ENCODE peak calls at places on chromosomes 11 and 22, in four cellular contexts. K is lower lobe of right lung, V is heart right ventricle, L is colonic mucosa. Y is an unnamed sample.

GRCh38 chr11:64037027-64037633 is 1.4 kb downstream of the FLRT1 start:
- DNase-seq in V (no peak), K (no peak), L (no peak), Y (no peak)

GRCh38 chr11:117381988-117382387 is 54.3 kb downstream of the CEP164 start:
- DNase-seq in V (no peak), K (no peak), L (no peak), Y (no peak)

GRCh38 chr11:69375316-69376154 is 81.6 kb downstream of the MYEOV start:
- DNase-seq in V (no peak), K (no peak), L (no peak), Y (peak)

GRCh38 chr11:38718049-38718448 is 2120.0 kb upstream of the RAG2 start:
- DNase-seq in K (no peak), L (no peak), V (no peak), Y (no peak)

GRCh38 chr22:43092085-43092484 is 2.9 kb upstream of the TTLL1 start:
- DNase-seq in V (no peak), K (no peak), L (no peak), Y (no peak)

GRCh38 chr22:47168441-47168840 is 406.0 kb downstream of the TBC1D22A start:
- DNase-seq in K (no peak), V (no peak), L (no peak), Y (peak)

GRCh38 chr11:96384156-96384555 is 5.6 kb downstream of the CCDC82 start:
- DNase-seq in V (no peak), K (no peak), L (no peak), Y (no peak)

GRCh38 chr11:129888451-129888850 is 6.9 kb downstream of the NFRKB start:
- DNase-seq in K (no peak), V (no peak), L (no peak), Y (no peak)

GRCh38 chr11:36186340-36186739 is 102.9 kb downstream of the COMMD9 start:
- DNase-seq in V (no peak), L (no peak), K (no peak), Y (peak)

GRCh38 chr11:128391809-128392208 is 195.5 kb downstream of the ETS1 start:
- DNase-seq in V (no peak), K (no peak), L (no peak), Y (no peak)

DNA sequence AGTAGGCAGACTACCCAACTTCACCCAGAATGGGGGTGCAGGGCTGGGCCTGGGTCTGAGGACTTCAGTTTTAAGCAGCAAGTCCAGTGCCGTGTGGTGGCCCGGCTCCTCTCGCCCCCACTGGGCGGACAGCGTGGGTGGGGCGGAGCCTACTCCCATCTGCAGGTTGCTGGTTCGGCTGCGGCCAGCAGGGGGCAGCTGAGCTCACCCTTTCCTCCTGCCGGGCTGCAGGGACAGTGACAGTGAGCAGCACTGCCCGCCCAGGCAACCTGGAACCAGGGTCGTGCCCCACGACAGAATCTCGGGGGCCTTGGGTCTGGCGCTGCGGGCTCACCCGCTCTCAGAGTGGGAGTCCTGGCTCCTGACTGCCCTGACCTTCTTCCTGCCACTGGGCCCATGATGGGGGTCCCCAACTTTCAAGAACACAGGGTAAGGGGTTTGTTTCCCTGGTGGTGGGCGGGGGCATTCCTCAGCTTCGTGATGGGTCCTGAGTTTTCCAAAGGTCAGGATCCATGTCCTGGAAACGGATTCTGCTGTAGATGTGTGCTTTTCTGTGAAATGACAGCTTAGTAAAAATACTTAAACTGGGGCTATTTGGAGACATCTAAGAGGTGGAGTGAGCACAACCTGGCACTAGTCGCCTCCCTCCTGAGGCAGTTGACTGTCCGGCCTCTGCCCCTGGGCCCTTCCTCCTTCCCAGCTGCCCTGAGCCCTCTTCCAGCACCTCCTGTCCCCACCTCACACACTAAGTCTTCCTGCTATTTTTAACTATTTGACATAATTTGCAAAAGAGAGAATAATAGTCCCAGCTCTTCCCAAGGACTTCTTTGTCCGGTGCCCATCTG is 6.0 kb upstream of the NEAT1 start:
- DNase-seq in L (peak), K (peak), V (peak), Y (peak)
- H3K4me3 ChIP-seq in L (peak), K (peak), V (peak), Y (no peak)

DNA sequence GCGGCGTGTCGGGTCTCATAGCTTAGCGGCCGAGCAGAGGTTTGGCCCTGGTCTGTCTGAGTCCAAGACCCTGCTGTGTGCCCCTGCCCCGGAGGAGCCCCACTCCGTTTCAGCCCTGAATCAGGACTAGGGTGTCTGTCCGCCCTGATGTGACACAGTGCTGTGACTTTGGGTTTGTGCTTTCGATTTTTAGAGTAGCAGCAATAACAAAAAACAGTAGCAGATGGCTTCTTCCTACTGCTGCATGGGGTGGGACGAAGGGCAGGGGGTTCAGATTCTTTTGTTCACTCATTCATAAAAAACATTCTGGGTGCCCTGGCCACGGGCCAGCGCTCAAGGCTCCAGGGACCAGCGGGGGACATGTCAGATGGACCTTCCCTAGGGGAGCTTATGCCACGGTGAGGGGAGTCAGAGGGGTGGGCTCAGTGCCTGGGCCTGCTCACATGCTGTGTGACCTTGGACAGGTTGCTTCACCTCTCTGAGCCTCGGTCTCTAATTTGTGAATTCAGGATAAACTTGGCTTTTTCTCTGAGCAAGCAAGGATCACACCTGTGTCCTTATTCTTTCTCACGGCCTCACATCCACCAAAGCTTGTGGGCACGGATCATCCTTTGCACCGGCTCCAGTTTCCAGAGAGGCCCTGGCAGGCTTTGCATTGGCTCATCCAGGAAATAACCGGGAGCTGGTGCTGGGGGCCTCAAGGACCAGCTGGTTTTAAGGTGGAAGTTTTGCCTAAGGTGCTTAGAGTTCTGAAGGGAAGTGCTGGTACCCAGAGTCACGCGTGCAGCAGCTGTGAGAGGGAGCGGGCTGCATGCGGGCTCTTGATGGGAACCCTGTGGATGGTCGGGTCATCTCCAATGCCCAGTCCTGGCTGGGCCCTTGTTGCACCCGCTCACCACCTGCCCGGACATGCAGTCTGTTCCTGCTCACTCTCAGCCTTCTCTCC is 24.4 kb upstream of the PRR5 start:
- DNase-seq in V (no peak), L (no peak), K (no peak), Y (no peak)
- H3K4me3 ChIP-seq in V (no peak), L (peak), K (no peak), Y (no peak)

GRCh38 chr22:24424001-24424900 is 3.1 kb upstream of the ADORA2A start:
- DNase-seq in V (peak), L (no peak), K (peak), Y (no peak)

GRCh38 chr22:24423519-24424000 is 3.8 kb upstream of the ADORA2A start:
- DNase-seq in V (peak), L (peak), K (peak), Y (no peak)

GRCh38 chr22:24426436-24426835 is 963 bp upstream of the ADORA2A start:
- DNase-seq in L (no peak), V (no peak), K (no peak), Y (no peak)

GRCh38 chr22:24426859-24427499 is 420 bp upstream of the ADORA2A start:
- DNase-seq in K (no peak), V (peak), L (no peak), Y (no peak)

DNA sequence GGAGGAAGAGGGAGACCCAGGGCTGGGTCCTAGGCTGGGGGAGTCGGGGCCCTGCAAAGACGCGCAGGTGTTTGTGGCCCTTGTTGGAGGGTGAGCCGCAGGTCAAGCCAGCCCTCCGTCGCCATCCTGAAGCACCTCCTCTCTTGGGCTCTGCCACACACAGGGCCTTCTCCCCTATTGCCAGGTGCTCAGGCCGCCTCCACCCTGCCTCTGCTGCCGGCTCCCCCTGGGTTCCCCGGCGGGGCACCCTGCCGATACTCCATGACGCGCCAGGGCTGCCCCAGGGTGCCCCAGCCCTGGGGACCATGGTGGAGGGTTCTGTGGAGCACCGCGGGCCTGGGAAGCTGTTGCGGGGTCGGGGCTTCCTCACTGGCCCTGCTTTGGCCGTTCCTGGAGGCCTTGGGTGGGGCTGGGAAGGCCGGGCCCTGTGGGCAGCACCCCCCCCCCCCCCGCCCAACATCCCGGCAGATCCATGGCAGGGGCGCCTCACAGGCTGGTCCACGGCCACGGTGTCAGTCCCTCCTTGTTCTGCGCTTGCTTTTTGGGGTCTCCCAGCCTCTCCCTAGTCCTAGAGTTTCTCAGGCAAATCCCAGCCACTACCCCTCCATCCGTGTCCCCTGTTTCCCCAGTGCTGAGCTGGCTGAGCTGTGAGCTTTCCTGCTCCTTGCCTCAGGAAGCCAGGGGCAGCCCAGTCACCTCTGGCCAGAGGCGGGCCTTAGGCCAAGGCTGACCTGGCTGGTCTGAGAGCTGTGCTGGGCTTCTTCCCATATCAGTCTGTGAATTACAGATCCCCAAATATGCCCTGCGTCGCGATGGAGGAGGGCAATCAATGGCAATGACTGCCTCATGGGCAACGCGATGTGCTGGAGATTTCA is 2.3 kb upstream of the ADORA2A start:
- DNase-seq in L (no peak), V (peak), K (no peak), Y (no peak)
- H3K4me3 ChIP-seq in L (no peak), V (peak), K (peak), Y (no peak)

GRCh38 chr11:23078289-23078971 is 218.2 kb upstream of the CCDC179 start:
- DNase-seq in V (no peak), K (no peak), L (no peak), Y (no peak)

GRCh38 chr11:23079382-23079813 is 219.1 kb upstream of the CCDC179 start:
- DNase-seq in L (no peak), V (no peak), K (no peak), Y (peak)
- H3K4me3 ChIP-seq in L (no peak), V (no peak), K (no peak), Y (no peak)

GRCh38 chr11:6232899-6233298 is 1.5 kb downstream of the FHIP1B start:
- DNase-seq in K (no peak), L (no peak), V (no peak), Y (no peak)
- H3K4me3 ChIP-seq in K (no peak), L (no peak), V (no peak), Y (no peak)

GRCh38 chr11:120399312-120399711 is 63.1 kb downstream of the ARHGEF12 start:
- DNase-seq in L (no peak), V (no peak), K (no peak), Y (no peak)

GRCh38 chr11:120400564-120401364 is 64.6 kb downstream of the ARHGEF12 start:
- DNase-seq in K (no peak), V (no peak), L (peak), Y (peak)

GRCh38 chr11:120403966-120404365 is 67.8 kb downstream of the ARHGEF12 start:
- DNase-seq in L (no peak), V (no peak), K (no peak), Y (no peak)

GRCh38 chr11:120404495-120404894 is 68.3 kb downstream of the ARHGEF12 start:
- DNase-seq in V (no peak), L (no peak), K (no peak), Y (no peak)

DNA sequence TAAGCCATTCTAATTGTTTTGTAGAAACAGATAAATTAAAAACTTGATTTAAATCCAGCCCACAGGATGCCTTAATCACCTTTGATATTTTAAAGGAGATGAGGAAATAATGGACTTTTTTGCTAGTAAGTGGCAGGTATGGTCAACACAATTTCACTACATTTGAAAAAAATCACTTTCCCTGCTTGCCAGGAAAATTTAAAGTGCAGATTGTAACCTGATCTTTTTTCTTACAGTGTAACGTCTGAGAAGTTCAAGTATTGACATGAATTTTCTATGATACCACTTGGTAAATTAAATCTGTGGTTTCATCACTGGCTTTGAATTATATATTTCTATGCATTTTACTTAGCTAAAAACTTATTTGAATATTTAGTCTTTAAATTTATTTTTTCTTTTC is 65.3 kb downstream of the ARHGEF12 start:
- DNase-seq in V (no peak), L (no peak), K (no peak), Y (no peak)
- H3K4me3 ChIP-seq in V (no peak), L (no peak), K (no peak), Y (no peak)

DNA sequence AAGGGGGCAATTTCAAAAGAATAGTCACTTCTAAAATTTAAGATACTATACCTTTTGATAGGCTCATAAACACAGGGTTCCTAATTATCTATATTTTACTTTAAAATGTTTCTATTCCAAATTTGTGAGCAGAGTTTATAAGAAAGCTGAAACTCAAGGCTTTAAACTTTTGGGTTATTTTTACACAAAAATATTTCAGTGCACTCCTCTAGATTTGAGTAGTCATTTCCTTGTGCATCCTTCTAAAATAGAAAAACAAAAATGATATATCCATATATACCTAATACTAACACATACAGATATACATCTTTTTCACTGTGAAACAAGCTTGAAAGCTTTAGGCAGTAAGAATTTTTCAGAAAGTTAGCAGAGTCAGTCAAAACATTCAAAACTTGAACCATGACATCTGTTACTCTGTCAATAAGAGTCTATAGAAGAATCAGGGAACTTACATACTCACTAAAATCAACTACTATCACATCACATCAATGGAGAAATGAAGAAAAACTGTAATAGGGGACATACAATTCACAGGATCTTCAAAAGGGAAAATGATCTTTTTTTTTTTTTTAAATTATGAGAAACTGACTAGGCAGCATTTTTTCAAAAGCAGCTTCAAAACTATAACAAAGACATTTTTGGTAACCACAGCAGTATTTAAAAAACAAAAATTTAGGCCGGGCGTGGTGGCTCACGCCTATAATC is 5.1 kb downstream of the PHF21A start:
- DNase-seq in L (no peak), V (no peak), K (no peak), Y (no peak)
- H3K4me3 ChIP-seq in L (no peak), V (no peak), K (no peak), Y (no peak)